ENCODE peak calls at places on chromosome 4, in six cellular contexts. One of them, this sample, is unnamed.

GRCh38 chr4:147772056-147772455 is 40.2 kb downstream of the ARHGAP10 start:
- DNase-seq in stimulated activated CD4-positive, alpha-beta T cell treated with anti-CD3 and anti-CD28 coated beads, Interleukin-12 subunit alpha, Interleukin-12 subunit beta, amount 100 ng/mL, for 24 hours: no peak
- DNase-seq in brain microvascular endothelial cell: no peak
- DNase-seq in epithelial cell of esophagus: no peak
- DNase-seq in D341Med: no peak
- DNase-seq in T follicular helper cell: no peak
- DNase-seq in this sample: no peak

GRCh38 chr4:184280591-184281071 is 63.0 kb upstream of the ENPP6 start:
- DNase-seq in stimulated activated CD4-positive, alpha-beta T cell treated with anti-CD3 and anti-CD28 coated beads, Interleukin-12 subunit alpha, Interleukin-12 subunit beta, amount 100 ng/mL, for 24 hours: no peak
- DNase-seq in brain microvascular endothelial cell: no peak
- DNase-seq in epithelial cell of esophagus: no peak
- DNase-seq in D341Med: no peak
- DNase-seq in T follicular helper cell: no peak
- DNase-seq in this sample: no peak

GRCh38 chr4:10123227-10124101 is 6.9 kb upstream of the WDR1 start:
- DNase-seq in stimulated activated CD4-positive, alpha-beta T cell treated with anti-CD3 and anti-CD28 coated beads, Interleukin-12 subunit alpha, Interleukin-12 subunit beta, amount 100 ng/mL, for 24 hours: no peak
- DNase-seq in brain microvascular endothelial cell: peak; percentile 57
- DNase-seq in epithelial cell of esophagus: no peak
- DNase-seq in D341Med: no peak
- DNase-seq in T follicular helper cell: no peak
- DNase-seq in this sample: no peak

GRCh38 chr4:41281038-41281634 is 24.4 kb downstream of the UCHL1 start:
- DNase-seq in stimulated activated CD4-positive, alpha-beta T cell treated with anti-CD3 and anti-CD28 coated beads, Interleukin-12 subunit alpha, Interleukin-12 subunit beta, amount 100 ng/mL, for 24 hours: no peak
- DNase-seq in brain microvascular endothelial cell: peak; percentile 69
- DNase-seq in epithelial cell of esophagus: peak; percentile 80
- DNase-seq in D341Med: peak; percentile 77
- DNase-seq in T follicular helper cell: no peak
- DNase-seq in this sample: peak; percentile 78

GRCh38 chr4:138235419-138235952 is 6.7 kb downstream of the SLC7A11 start:
- DNase-seq in stimulated activated CD4-positive, alpha-beta T cell treated with anti-CD3 and anti-CD28 coated beads, Interleukin-12 subunit alpha, Interleukin-12 subunit beta, amount 100 ng/mL, for 24 hours: no peak
- DNase-seq in brain microvascular endothelial cell: peak; percentile 55
- DNase-seq in epithelial cell of esophagus: peak; percentile 65
- DNase-seq in D341Med: no peak
- DNase-seq in T follicular helper cell: no peak
- DNase-seq in this sample: peak; percentile 27

GRCh38 chr4:102525099-102525498 is 23.9 kb downstream of the NFKB1 start:
- DNase-seq in stimulated activated CD4-positive, alpha-beta T cell treated with anti-CD3 and anti-CD28 coated beads, Interleukin-12 subunit alpha, Interleukin-12 subunit beta, amount 100 ng/mL, for 24 hours: no peak
- DNase-seq in brain microvascular endothelial cell: peak; percentile 29
- DNase-seq in epithelial cell of esophagus: peak; percentile 57
- DNase-seq in D341Med: no peak
- DNase-seq in T follicular helper cell: no peak
- DNase-seq in this sample: no peak

GRCh38 chr4:170336238-170336775 is 246.6 kb upstream of the AADAT start:
- DNase-seq in stimulated activated CD4-positive, alpha-beta T cell treated with anti-CD3 and anti-CD28 coated beads, Interleukin-12 subunit alpha, Interleukin-12 subunit beta, amount 100 ng/mL, for 24 hours: no peak
- DNase-seq in brain microvascular endothelial cell: no peak
- DNase-seq in epithelial cell of esophagus: no peak
- DNase-seq in D341Med: no peak
- DNase-seq in T follicular helper cell: no peak
- DNase-seq in this sample: no peak

GRCh38 chr4:149980941-149981340 is 97.3 kb upstream of the DCLK2 start:
- DNase-seq in stimulated activated CD4-positive, alpha-beta T cell treated with anti-CD3 and anti-CD28 coated beads, Interleukin-12 subunit alpha, Interleukin-12 subunit beta, amount 100 ng/mL, for 24 hours: no peak
- DNase-seq in brain microvascular endothelial cell: peak; percentile 51
- DNase-seq in epithelial cell of esophagus: peak; percentile 66
- DNase-seq in D341Med: peak; percentile 63
- DNase-seq in T follicular helper cell: peak; percentile 8
- DNase-seq in this sample: peak; percentile 40

GRCh38 chr4:1226167-1226514 is 22.8 kb downstream of the CTBP1 start:
- DNase-seq in stimulated activated CD4-positive, alpha-beta T cell treated with anti-CD3 and anti-CD28 coated beads, Interleukin-12 subunit alpha, Interleukin-12 subunit beta, amount 100 ng/mL, for 24 hours: no peak
- DNase-seq in brain microvascular endothelial cell: no peak
- DNase-seq in epithelial cell of esophagus: no peak
- DNase-seq in D341Med: no peak
- DNase-seq in T follicular helper cell: no peak
- DNase-seq in this sample: no peak

GRCh38 chr4:99815597-99816011 is 1.0 kb upstream of the DAPP1 start:
- DNase-seq in stimulated activated CD4-positive, alpha-beta T cell treated with anti-CD3 and anti-CD28 coated beads, Interleukin-12 subunit alpha, Interleukin-12 subunit beta, amount 100 ng/mL, for 24 hours: no peak
- DNase-seq in brain microvascular endothelial cell: peak; percentile 40
- DNase-seq in epithelial cell of esophagus: peak; percentile 100
- DNase-seq in D341Med: no peak
- DNase-seq in T follicular helper cell: no peak
- DNase-seq in this sample: no peak

GRCh38 chr4:145907363-145907762 is 31.3 kb downstream of the ZNF827 start:
- DNase-seq in stimulated activated CD4-positive, alpha-beta T cell treated with anti-CD3 and anti-CD28 coated beads, Interleukin-12 subunit alpha, Interleukin-12 subunit beta, amount 100 ng/mL, for 24 hours: no peak
- DNase-seq in brain microvascular endothelial cell: no peak
- DNase-seq in epithelial cell of esophagus: no peak
- DNase-seq in D341Med: no peak
- DNase-seq in T follicular helper cell: no peak
- DNase-seq in this sample: no peak

GRCh38 chr4:6044276-6044675 is 26.0 kb upstream of the C4orf50 start:
- DNase-seq in stimulated activated CD4-positive, alpha-beta T cell treated with anti-CD3 and anti-CD28 coated beads, Interleukin-12 subunit alpha, Interleukin-12 subunit beta, amount 100 ng/mL, for 24 hours: no peak
- DNase-seq in brain microvascular endothelial cell: no peak
- DNase-seq in epithelial cell of esophagus: no peak
- DNase-seq in D341Med: no peak
- DNase-seq in T follicular helper cell: no peak
- DNase-seq in this sample: no peak

GRCh38 chr4:168319486-168320019 is 1.0 kb upstream of the DDX60 start:
- DNase-seq in stimulated activated CD4-positive, alpha-beta T cell treated with anti-CD3 and anti-CD28 coated beads, Interleukin-12 subunit alpha, Interleukin-12 subunit beta, amount 100 ng/mL, for 24 hours: no peak
- DNase-seq in brain microvascular endothelial cell: no peak
- DNase-seq in epithelial cell of esophagus: peak; percentile 26
- DNase-seq in D341Med: no peak
- DNase-seq in T follicular helper cell: no peak
- DNase-seq in this sample: no peak

GRCh38 chr4:140085062-140085622 is 68.8 kb downstream of the MAML3 start:
- DNase-seq in stimulated activated CD4-positive, alpha-beta T cell treated with anti-CD3 and anti-CD28 coated beads, Interleukin-12 subunit alpha, Interleukin-12 subunit beta, amount 100 ng/mL, for 24 hours: no peak
- DNase-seq in brain microvascular endothelial cell: no peak
- DNase-seq in epithelial cell of esophagus: no peak
- DNase-seq in D341Med: no peak
- DNase-seq in T follicular helper cell: no peak
- DNase-seq in this sample: no peak

GRCh38 chr4:144627663-144628076 is 18.3 kb upstream of the HHIP start:
- DNase-seq in stimulated activated CD4-positive, alpha-beta T cell treated with anti-CD3 and anti-CD28 coated beads, Interleukin-12 subunit alpha, Interleukin-12 subunit beta, amount 100 ng/mL, for 24 hours: no peak
- DNase-seq in brain microvascular endothelial cell: peak; percentile 72
- DNase-seq in epithelial cell of esophagus: peak; percentile 51
- DNase-seq in D341Med: no peak
- DNase-seq in T follicular helper cell: no peak
- DNase-seq in this sample: peak; percentile 3

GRCh38 chr4:65083076-65083475 is 587.2 kb downstream of the EPHA5 start:
- DNase-seq in stimulated activated CD4-positive, alpha-beta T cell treated with anti-CD3 and anti-CD28 coated beads, Interleukin-12 subunit alpha, Interleukin-12 subunit beta, amount 100 ng/mL, for 24 hours: no peak
- DNase-seq in brain microvascular endothelial cell: peak; percentile 17
- DNase-seq in epithelial cell of esophagus: peak; percentile 5
- DNase-seq in D341Med: no peak
- DNase-seq in T follicular helper cell: no peak
- DNase-seq in this sample: no peak